ENCODE peak calls at places on chromosomes 11 and 22, in eight cellular contexts. Q is left kidney; W is NCI-H524; S is non-pigmented ciliary epithelial cell; J is stimulated activated CD4-positive, alpha-beta T cell treated with anti-CD3 and anti-CD28 coated beads, Interleukin-12 subunit alpha, Interleukin-12 subunit beta, amount 100 ng/mL, for 4 hours; R is upper lobe of right lung; V is brain microvascular endothelial cell; P is neural progenitor cell. I is an unnamed sample.

GRCh38 chr22:49295465-49295743 is 532.3 kb downstream of the BRD1 start:
- DNase-seq in Q (no peak), W (peak), S (no peak), J (no peak), R (no peak), V (no peak), P (no peak), I (no peak)

GRCh38 chr22:17381237-17381913 is 12.1 kb downstream of the CECR2 start:
- DNase-seq in Q (peak), W (no peak), S (no peak), J (no peak), R (no peak), V (no peak), P (peak), I (peak)

GRCh38 chr11:43376065-43376464 is 17.3 kb downstream of the TTC17 start:
- DNase-seq in Q (no peak), W (no peak), S (no peak), J (no peak), R (no peak), V (no peak), P (no peak), I (peak)

GRCh38 chr11:119192111-119192510 is 6.8 kb downstream of the NHERF4 start:
- DNase-seq in Q (no peak), W (no peak), S (no peak), J (no peak), R (no peak), V (no peak), P (no peak), I (peak)

GRCh38 chr22:44632823-44633478 is 69.1 kb upstream of the PRR5 start:
- DNase-seq in Q (no peak), W (no peak), S (no peak), J (no peak), R (no peak), V (no peak), P (no peak), I (no peak)

GRCh38 chr11:69640995-69641581 is at the start of gene CCND1:
- DNase-seq in Q (peak), W (peak), S (peak), J (peak), R (peak), V (peak), P (peak), I (peak)

GRCh38 chr11:30109774-30110173 is 92.9 kb upstream of the KCNA4 start:
- DNase-seq in Q (no peak), W (no peak), S (no peak), J (no peak), R (no peak), V (no peak), P (no peak), I (no peak)

GRCh38 chr11:5197538-5197937 is 2.9 kb downstream of the OR51V1 start:
- DNase-seq in Q (no peak), W (no peak), S (peak), J (no peak), R (no peak), V (peak), P (no peak), I (no peak)

GRCh38 chr22:44723801-44724200 is 21.8 kb downstream of the PRR5 start:
- DNase-seq in Q (no peak), W (peak), S (no peak), J (no peak), R (no peak), V (peak), P (no peak), I (peak)